ENCODE peak calls at places on chromosome 1, in five cellular contexts. C is CD8-positive, alpha-beta T cell; D is HL-60; E is AG09309; K is fibroblast of mammary gland. A is an unnamed sample.

GRCh38 chr1:246809473-246809872 is 85.3 kb downstream of the SCCPDH start:
- DNase-seq in C (no peak), D (no peak), E (no peak), K (no peak), A (no peak)

GRCh38 chr1:46757256-46757955 is 38.5 kb upstream of the EFCAB14 start:
- DNase-seq in C (no peak), D (no peak), E (no peak), K (no peak), A (no peak)

GRCh38 chr1:28518745-28519341 is 13.0 kb downstream of the RCC1 start:
- DNase-seq in C (peak; percentile 16), D (peak; percentile 60), E (no peak), K (peak; percentile 59), A (no peak)

GRCh38 chr1:224623310-224623714 is 7.2 kb downstream of the CNIH3 start:
- DNase-seq in C (no peak), D (no peak), E (no peak), K (peak; percentile 81), A (no peak)

GRCh38 chr1:223876643-223877042 is 30.9 kb upstream of the TP53BP2 start:
- DNase-seq in C (no peak), D (no peak), E (no peak), K (no peak), A (no peak)

GRCh38 chr1:225713281-225713680 is 60.4 kb upstream of the ENAH start:
- DNase-seq in C (no peak), D (no peak), E (no peak), K (no peak), A (no peak)

GRCh38 chr1:231357831-231358354 is 19.8 kb downstream of the SPRTN start:
- DNase-seq in C (peak; percentile 33), D (peak; percentile 62), E (peak; percentile 57), K (peak; percentile 88), A (no peak)

GRCh38 chr1:232627645-232628334 is 2.1 kb downstream of the SIPA1L2 start:
- DNase-seq in C (no peak), D (no peak), E (no peak), K (peak; percentile 39), A (no peak)

GRCh38 chr1:117051224-117052064 is 8.7 kb upstream of the TTF2 start:
- DNase-seq in C (peak; percentile 31), D (peak; percentile 37), E (no peak), K (peak; percentile 14), A (peak; percentile 55)

GRCh38 chr1:41673355-41673754 is 188.9 kb upstream of the EDN2 start:
- DNase-seq in C (peak; percentile 51), D (peak; percentile 38), E (peak; percentile 16), K (peak; percentile 70), A (peak; percentile 48)

GRCh38 chr1:184485731-184486723 is 99.2 kb downstream of the C1orf21 start:
- DNase-seq in C (no peak), D (no peak), E (no peak), K (no peak), A (no peak)

GRCh38 chr1:54239603-54240002 is 39.6 kb downstream of the MRPL37 start:
- DNase-seq in C (no peak), D (no peak), E (no peak), K (no peak), A (no peak)

DNA sequence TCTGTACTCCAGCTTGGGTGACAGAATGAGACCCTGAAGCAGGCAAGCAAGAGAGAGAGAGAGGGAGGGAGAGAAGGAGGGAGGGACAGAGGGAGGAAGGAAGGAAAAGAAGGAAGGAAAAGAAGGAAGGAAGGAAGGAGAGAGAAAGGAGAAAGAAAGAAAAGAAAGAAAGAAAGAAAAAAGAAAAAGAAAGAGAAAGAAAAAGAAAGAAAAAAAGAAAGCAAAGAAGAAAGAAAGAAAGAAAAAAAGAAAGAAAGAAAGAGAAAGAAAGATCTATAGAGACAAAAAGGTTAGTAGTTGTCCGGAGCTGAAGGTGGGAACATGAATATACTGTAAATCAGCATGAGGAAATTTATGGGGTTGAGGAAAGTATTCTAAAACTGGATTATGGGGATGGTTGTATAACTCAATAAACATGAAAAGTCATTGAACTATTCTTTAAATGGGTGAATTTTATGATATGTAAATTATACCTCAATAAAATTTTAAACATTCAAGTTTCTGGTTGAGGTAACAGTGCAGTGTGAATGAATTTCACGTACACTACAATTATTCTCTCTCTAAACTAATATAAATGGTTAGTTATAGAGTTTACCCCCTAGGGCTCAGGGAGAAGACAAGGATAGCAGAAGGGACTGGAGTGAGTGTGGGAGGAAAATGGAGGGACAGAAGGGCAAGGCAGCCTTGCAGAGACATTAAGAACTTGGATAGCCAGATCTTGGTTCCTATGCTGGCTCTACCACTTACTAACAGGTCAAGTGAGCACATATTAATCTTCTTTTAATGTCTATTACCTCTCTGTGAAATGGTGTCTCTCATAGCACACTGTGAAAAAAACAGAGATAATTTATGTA is 24.8 kb upstream of the SERTAD4 start:
- DNase-seq in C (no peak), D (no peak), E (no peak), K (no peak), A (no peak)
- TF ChIP-seq CTCF in C (no peak), D (no peak), E (no peak), K (no peak), A (no peak)

GRCh38 chr1:92874987-92875386 is 43.1 kb downstream of the RPL5 start:
- DNase-seq in C (no peak), D (no peak), E (no peak), K (no peak), A (no peak)

GRCh38 chr1:92877081-92877711 is 45.4 kb downstream of the RPL5 start:
- DNase-seq in C (no peak), D (no peak), E (no peak), K (no peak), A (no peak)

GRCh38 chr1:92877792-92878191 is 46.0 kb downstream of the RPL5 start:
- DNase-seq in C (no peak), D (no peak), E (no peak), K (peak; percentile 51), A (no peak)

GRCh38 chr1:92879316-92879968 is 47.6 kb downstream of the RPL5 start:
- DNase-seq in C (no peak), D (no peak), E (no peak), K (no peak), A (no peak)

GRCh38 chr1:92876351-92876750 is 44.5 kb downstream of the RPL5 start:
- DNase-seq in C (no peak), D (no peak), E (no peak), K (no peak), A (no peak)
- H3K4me3 ChIP-seq in C (no peak overlapping the region), D (no peak overlapping the region), E (no peak overlapping the region), K (no peak overlapping the region), A (no peak overlapping the region)

DNA sequence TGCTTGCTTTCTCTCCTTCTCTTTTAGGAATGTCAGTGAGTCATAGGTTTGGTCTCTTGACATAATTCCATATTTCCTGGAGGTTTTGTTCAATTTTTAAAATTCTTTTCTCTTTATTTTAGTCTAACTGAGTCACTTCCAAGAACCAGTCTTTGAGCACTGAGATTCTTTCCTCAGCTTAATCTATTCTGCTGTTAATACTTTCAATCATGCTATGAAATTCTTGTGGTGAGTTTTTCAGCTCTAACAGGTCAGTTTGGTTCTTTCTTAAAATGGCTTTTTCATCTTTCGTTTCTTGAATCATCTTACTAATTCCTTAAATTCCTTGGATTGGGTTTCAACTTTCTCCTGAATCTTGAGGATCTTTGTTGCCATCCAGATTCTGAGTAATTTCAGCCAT is 321.0 kb downstream of the PTBP2 start:
- DNase-seq in C (no peak), D (no peak), E (no peak), K (peak; percentile 67), A (no peak)
- TF ChIP-seq CTCF in C (no peak), D (no peak), E (no peak), K (no peak), A (no peak)

GRCh38 chr1:67061266-67061665 is 7.3 kb upstream of the SLC35D1 start:
- DNase-seq in C (no peak), D (no peak), E (no peak), K (no peak), A (no peak)
- H3K4me3 ChIP-seq in C (no peak overlapping the region), D (no peak overlapping the region), E (no peak overlapping the region), K (no peak overlapping the region), A (no peak overlapping the region)

GRCh38 chr1:23021834-23022233 is 2.6 kb downstream of the KDM1A start:
- DNase-seq in C (no peak), D (no peak), E (no peak), K (no peak), A (no peak)

GRCh38 chr1:23020731-23021130 is 1.5 kb downstream of the KDM1A start:
- DNase-seq in C (no peak), D (no peak), E (no peak), K (no peak), A (no peak)

GRCh38 chr1:23019851-23020625 is 770 bp downstream of the KDM1A start:
- DNase-seq in C (peak; percentile 17), D (peak; percentile 39), E (no peak), K (peak; percentile 49), A (no peak)

GRCh38 chr1:23018661-23019093 is 591 bp upstream of the KDM1A start:
- DNase-seq in C (no peak), D (peak; percentile 6), E (no peak), K (no peak), A (no peak)

DNA sequence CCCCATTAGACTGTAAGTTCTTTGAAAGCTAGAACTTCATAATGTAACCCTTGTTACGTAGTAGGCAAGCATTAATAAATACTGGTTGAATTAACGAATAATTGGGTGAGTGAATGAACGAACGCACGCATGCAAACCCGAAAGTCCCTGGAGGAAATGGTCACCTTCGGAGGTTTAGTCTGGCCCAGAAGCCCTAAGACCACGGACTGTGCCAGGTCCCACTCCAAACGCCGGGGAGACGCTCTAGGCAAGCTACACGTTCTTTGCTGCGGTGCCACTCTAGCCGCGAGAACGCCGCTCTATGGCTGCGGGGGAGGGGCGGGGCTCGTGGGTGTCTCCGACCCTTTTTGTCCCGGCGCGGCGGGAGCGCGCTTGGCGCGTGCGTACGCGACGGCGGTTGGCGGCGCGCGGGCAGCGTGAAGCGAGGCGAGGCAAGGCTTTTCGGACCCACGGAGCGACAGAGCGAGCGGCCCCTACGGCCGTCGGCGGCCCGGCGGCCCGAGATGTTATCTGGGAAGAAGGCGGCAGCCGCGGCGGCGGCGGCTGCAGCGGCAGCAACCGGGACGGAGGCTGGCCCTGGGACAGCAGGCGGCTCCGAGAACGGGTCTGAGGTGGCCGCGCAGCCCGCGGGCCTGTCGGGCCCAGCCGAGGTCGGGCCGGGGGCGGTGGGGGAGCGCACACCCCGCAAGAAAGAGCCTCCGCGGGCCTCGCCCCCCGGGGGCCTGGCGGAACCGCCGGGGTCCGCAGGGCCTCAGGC is at the start of gene KDM1A:
- DNase-seq in C (peak; percentile 95), D (peak; percentile 98), E (peak; percentile 87), K (peak; percentile 98), A (peak; percentile 92)
- TF ChIP-seq CTCF in C (no peak), D (no peak), E (peak; percentile 43), K (no peak), A (peak; percentile 39)

DNA sequence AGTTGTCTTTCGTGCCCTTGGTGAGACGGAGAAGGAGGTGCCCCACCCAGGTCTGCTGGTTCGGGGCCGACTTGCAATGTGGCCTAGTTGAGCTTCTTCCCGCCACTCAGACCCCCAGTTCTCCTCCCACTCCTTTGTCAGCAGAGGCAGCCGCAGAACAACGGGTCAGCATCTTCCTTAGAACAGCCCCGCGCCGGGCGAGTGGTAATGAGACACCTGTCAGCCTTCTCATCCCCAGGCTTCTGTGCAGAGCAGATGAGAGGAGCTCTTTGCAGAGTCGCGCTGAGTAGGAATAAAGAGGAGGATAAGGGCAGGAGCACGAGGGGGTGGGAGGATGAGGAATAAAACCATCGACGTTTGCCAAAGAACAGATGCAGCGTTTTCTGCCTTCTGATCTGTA is 27.7 kb upstream of the IGSF21 start:
- DNase-seq in C (no peak), D (no peak), E (no peak), K (no peak), A (no peak)
- H3K4me3 ChIP-seq in C (no peak overlapping the region), D (no peak overlapping the region), E (no peak overlapping the region), K (no peak overlapping the region), A (no peak overlapping the region)